ENCODE peak calls at places on chromosome 10, in nine cellular contexts. R is MCF 10A; S is lower lobe of right lung; M is endothelial cell; J is GM23338; A is CD8-positive, alpha-beta T cell; X is epithelial cell of esophagus; H is WERI-Rb-1; N is tibial artery. Q is an unnamed sample.

GRCh38 chr10:21517983-21518628 is 7.4 kb downstream of the SKIDA1 start:
- DNase-seq in R (no peak), S (no peak), M (no peak), J (peak), A (no peak), X (peak), H (no peak), N (no peak), Q (no peak)

GRCh38 chr10:101438881-101439391 is 85.0 kb downstream of the BTRC start:
- DNase-seq in R (no peak), S (no peak), M (no peak), J (no peak), A (no peak), X (peak), H (no peak), N (no peak), Q (no peak)

GRCh38 chr10:119633538-119634218 is 17.5 kb upstream of the BAG3 start:
- DNase-seq in R (no peak), S (no peak), M (no peak), J (no peak), A (no peak), X (no peak), H (no peak), N (no peak), Q (no peak)

GRCh38 chr10:66782776-66783175 is 143.1 kb upstream of the LRRTM3 start:
- DNase-seq in R (no peak), S (no peak), M (no peak), J (no peak), A (no peak), X (no peak), H (no peak), N (no peak), Q (no peak)

GRCh38 chr10:124619802-124620490 is 124.2 kb downstream of the FAM53B start:
- DNase-seq in R (no peak), S (no peak), M (no peak), J (no peak), A (no peak), X (peak), H (no peak), N (no peak), Q (no peak)

GRCh38 chr10:88342733-88343310 is 240.3 kb downstream of the RNLS start:
- DNase-seq in R (no peak), S (no peak), M (no peak), J (no peak), A (no peak), X (no peak), H (no peak), N (no peak), Q (no peak)

GRCh38 chr10:13386021-13386420 is 37.9 kb upstream of the SEPHS1 start:
- DNase-seq in R (no peak), S (no peak), M (no peak), J (no peak), A (no peak), X (no peak), H (no peak), N (no peak), Q (no peak)

GRCh38 chr10:125694874-125695273 is 11.9 kb upstream of the TEX36 start:
- DNase-seq in R (no peak), S (no peak), M (no peak), J (no peak), A (no peak), X (peak), H (no peak), N (no peak), Q (no peak)

GRCh38 chr10:121668336-121669009 is 70.2 kb upstream of the FGFR2 start:
- DNase-seq in R (peak), S (peak), M (peak), J (peak), A (no peak), X (peak), H (peak), N (peak), Q (no peak)

GRCh38 chr10:3538291-3538849 is 246.6 kb downstream of the KLF6 start:
- DNase-seq in R (no peak), S (no peak), M (no peak), J (no peak), A (no peak), X (peak), H (no peak), N (no peak), Q (no peak)

GRCh38 chr10:70763567-70763966 is 21.6 kb downstream of the TBATA start:
- DNase-seq in R (no peak), S (no peak), M (no peak), J (no peak), A (no peak), X (no peak), H (no peak), N (no peak), Q (no peak)

GRCh38 chr10:1544209-1544673 is 193.1 kb downstream of the ADARB2 start:
- DNase-seq in R (no peak), S (no peak), M (no peak), J (no peak), A (no peak), X (no peak), H (no peak), N (no peak), Q (no peak)

GRCh38 chr10:26491934-26492333 is 53.8 kb downstream of the APBB1IP start:
- DNase-seq in R (peak), S (no peak), M (no peak), J (no peak), A (no peak), X (no peak), H (no peak), N (no peak), Q (no peak)

GRCh38 chr10:77798940-77799339 is 127.6 kb downstream of the DLG5 start:
- DNase-seq in R (no peak), S (peak), M (no peak), J (no peak), A (no peak), X (no peak), H (no peak), N (no peak), Q (no peak)

GRCh38 chr10:101903827-101904520 is 60.4 kb upstream of the KCNIP2 start:
- DNase-seq in R (no peak), S (no peak), M (no peak), J (no peak), A (no peak), X (peak), H (peak), N (no peak), Q (no peak)

GRCh38 chr10:131516285-131516684 is 204.8 kb upstream of the TCERG1L start:
- DNase-seq in R (no peak), S (no peak), M (no peak), J (no peak), A (no peak), X (no peak), H (no peak), N (no peak), Q (no peak)

GRCh38 chr10:79331226-79331625 is 16.0 kb upstream of the PPIF start:
- DNase-seq in R (no peak), S (peak), M (no peak), J (no peak), A (no peak), X (peak), H (no peak), N (no peak), Q (no peak)

GRCh38 chr10:88071814-88072380 is 208.5 kb downstream of the PTEN start:
- DNase-seq in R (no peak), S (peak), M (no peak), J (no peak), A (no peak), X (no peak), H (no peak), N (no peak), Q (no peak)

GRCh38 chr10:11149499-11149898 is 131.8 kb downstream of the CELF2 start:
- DNase-seq in R (no peak), S (peak), M (no peak), J (no peak), A (peak), X (no peak), H (no peak), N (no peak), Q (no peak)

GRCh38 chr10:11146402-11147171 is 128.9 kb downstream of the CELF2 start:
- DNase-seq in R (no peak), S (no peak), M (no peak), J (no peak), A (no peak), X (no peak), H (no peak), N (no peak), Q (no peak)

GRCh38 chr10:11148131-11148530 is 130.5 kb downstream of the CELF2 start:
- DNase-seq in R (no peak), S (no peak), M (no peak), J (no peak), A (no peak), X (no peak), H (no peak), N (no peak), Q (no peak)

GRCh38 chr10:11148638-11149037 is 131.0 kb downstream of the CELF2 start:
- DNase-seq in R (no peak), S (no peak), M (no peak), J (no peak), A (no peak), X (no peak), H (no peak), N (no peak), Q (no peak)

DNA sequence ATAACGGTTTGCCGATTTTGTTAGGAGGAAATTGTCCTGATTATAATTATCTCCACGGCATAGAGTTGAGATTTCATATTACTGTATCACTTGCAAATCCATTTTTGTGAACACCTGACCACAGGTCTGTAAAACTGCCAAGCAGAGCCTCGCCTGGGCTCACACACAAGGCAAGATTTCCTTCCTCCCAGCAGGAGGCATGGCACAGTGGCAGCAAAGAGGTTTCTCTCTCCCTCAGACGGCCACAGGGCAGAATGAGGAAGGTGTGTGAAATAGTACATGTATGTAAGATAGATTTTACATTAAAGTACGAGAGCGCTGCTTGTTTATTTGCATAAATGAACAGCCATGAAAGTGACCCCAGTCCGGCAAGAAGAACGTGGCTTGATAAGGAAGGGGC is 130.1 kb downstream of the CELF2 start:
- DNase-seq in R (no peak), S (peak), M (no peak), J (peak), A (no peak), X (no peak), H (no peak), N (no peak), Q (no peak)
- TF ChIP-seq CTCF in R (no peak), S (peak), M (no peak), J (no peak), A (no peak), X (no peak), H (no peak), N (no peak), Q (no peak)

DNA sequence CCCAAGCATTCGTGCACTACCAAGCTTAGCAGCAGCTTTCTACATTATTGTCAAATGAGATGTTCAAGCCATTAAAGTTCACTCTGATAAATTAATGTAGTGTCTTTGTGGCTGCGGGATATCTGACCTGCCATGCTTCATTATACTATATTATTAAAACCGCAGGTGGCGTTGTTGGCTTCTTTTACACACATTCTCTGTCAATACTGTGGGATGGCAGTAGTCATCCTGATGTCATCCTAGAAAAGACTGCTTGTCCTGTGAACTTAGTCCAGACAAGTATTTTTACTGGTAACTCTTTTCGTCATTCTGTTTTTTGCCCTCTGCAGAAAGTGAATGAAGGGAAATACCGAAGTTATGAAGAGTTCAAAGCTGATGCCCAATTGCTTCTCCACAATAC is 103.9 kb downstream of the ZMYND11 start:
- DNase-seq in R (peak), S (no peak), M (no peak), J (no peak), A (no peak), X (peak), H (no peak), N (no peak), Q (no peak)
- TF ChIP-seq CTCF in R (no peak), S (no peak), M (no peak), J (no peak), A (no peak), X (peak), H (no peak), N (no peak), Q (no peak)

GRCh38 chr10:111211241-111211640 is 134.4 kb downstream of the ADRA2A start:
- DNase-seq in R (no peak), S (no peak), M (no peak), J (no peak), A (no peak), X (no peak), H (no peak), N (no peak), Q (no peak)
- TF ChIP-seq CTCF in R (no peak), S (no peak), M (no peak), J (no peak), A (no peak), X (no peak), H (no peak), N (no peak), Q (no peak)

GRCh38 chr10:97400665-97401454 is at the start of gene RRP12:
- DNase-seq in R (peak), S (peak), M (peak), J (peak), A (peak), X (peak), H (peak), N (peak), Q (peak)
- TF ChIP-seq CTCF in R (no peak), S (peak), M (no peak), J (peak), A (no peak), X (no peak), H (no peak), N (no peak), Q (no peak)

GRCh38 chr10:341081-341740 is 206.0 kb downstream of the ZMYND11 start:
- DNase-seq in R (no peak), S (no peak), M (no peak), J (no peak), A (no peak), X (no peak), H (no peak), N (no peak), Q (no peak)
- TF ChIP-seq CTCF in R (no peak), S (no peak), M (no peak), J (no peak), A (no peak), X (no peak), H (no peak), N (no peak), Q (no peak)